ENCODE peak calls at places on chromosomes 1 and 21, in ten cellular contexts. X is colonic mucosa; Q is cardiac fibroblast; S is iris pigment epithelial cell; Y is CD8-positive, alpha-beta memory T cell; P is AG09309; E is memory B cell; T is activated T-cell treated with anti-CD3 and anti-CD28 coated beads, Interleukin-2, amount 50 U/mL, for 4 hours; L is neural progenitor cell; B is nucleus accumbens. G is an unnamed sample.

GRCh38 chr21:15139881-15140280 is 75.1 kb upstream of the NRIP1 start:
- DNase-seq in X (no peak), Q (no peak), S (no peak), Y (no peak), P (no peak), E (no peak), T (no peak), L (no peak), B (no peak), G (no peak)

GRCh38 chr1:54845772-54846171 is 41.2 kb downstream of the DHCR24 start:
- DNase-seq in X (no peak), Q (no peak), S (no peak), Y (no peak), P (no peak), E (no peak), T (no peak), L (no peak), B (no peak), G (no peak)

GRCh38 chr21:44377201-44377921 is 23.9 kb downstream of the TRPM2 start:
- DNase-seq in X (no peak), Q (no peak), S (no peak), Y (no peak), P (no peak), E (no peak), T (no peak), L (peak; percentile 51), B (no peak), G (peak; percentile 55)

GRCh38 chr1:230669543-230669942 is 27.3 kb downstream of the COG2 start:
- DNase-seq in X (no peak), Q (no peak), S (no peak), Y (no peak), P (no peak), E (no peak), T (no peak), L (no peak), B (no peak), G (no peak)

GRCh38 chr1:229171934-229172333 is 99.0 kb upstream of the RAB4A start:
- DNase-seq in X (peak; percentile 83), Q (no peak), S (no peak), Y (no peak), P (no peak), E (no peak), T (no peak), L (no peak), B (no peak), G (no peak)

GRCh38 chr1:156502749-156503671 is 2.4 kb upstream of the MEF2D start:
- DNase-seq in X (peak; percentile 80), Q (peak; percentile 97), S (peak; percentile 92), Y (no peak), P (peak; percentile 86), E (no peak), T (no peak), L (no peak), B (peak; percentile 48), G (peak; percentile 84)

GRCh38 chr1:204361341-204361771 is 1.6 kb upstream of the PLEKHA6 start:
- DNase-seq in X (no peak), Q (no peak), S (no peak), Y (no peak), P (no peak), E (no peak), T (no peak), L (no peak), B (no peak), G (no peak)

GRCh38 chr1:19400189-19400588 is 85.2 kb downstream of the CAPZB start:
- DNase-seq in X (no peak), Q (peak; percentile 21), S (no peak), Y (no peak), P (no peak), E (no peak), T (no peak), L (no peak), B (no peak), G (no peak)

GRCh38 chr1:24903955-24904730 is 25.9 kb downstream of the RUNX3 start:
- DNase-seq in X (no peak), Q (no peak), S (no peak), Y (no peak), P (no peak), E (no peak), T (no peak), L (no peak), B (no peak), G (no peak)

GRCh38 chr21:45405271-45405818 is 380 bp downstream of the COL18A1 start:
- DNase-seq in X (no peak), Q (peak; percentile 64), S (peak; percentile 49), Y (no peak), P (no peak), E (peak; percentile 17), T (no peak), L (peak; percentile 57), B (no peak), G (no peak)

GRCh38 chr1:179816196-179816960 is 61.2 kb downstream of the TOR1AIP2 start:
- DNase-seq in X (no peak), Q (peak; percentile 53), S (peak; percentile 35), Y (no peak), P (no peak), E (no peak), T (no peak), L (no peak), B (no peak), G (no peak)

GRCh38 chr1:117638141-117638540 is 32.3 kb downstream of the TENT5C start:
- DNase-seq in X (no peak), Q (no peak), S (no peak), Y (no peak), P (no peak), E (no peak), T (no peak), L (no peak), B (no peak), G (no peak)

GRCh38 chr21:25967566-25968438 is 202.8 kb downstream of the APP start:
- DNase-seq in X (no peak), Q (peak; percentile 49), S (peak; percentile 66), Y (no peak), P (no peak), E (peak; percentile 12), T (no peak), L (no peak), B (no peak), G (no peak)

GRCh38 chr21:46113497-46114176 is 15.7 kb downstream of the COL6A2 start:
- DNase-seq in X (no peak), Q (no peak), S (no peak), Y (no peak), P (no peak), E (no peak), T (no peak), L (no peak), B (no peak), G (no peak)

GRCh38 chr21:21064353-21064752 is 66.1 kb downstream of the NCAM2 start:
- DNase-seq in X (no peak), Q (no peak), S (no peak), Y (no peak), P (no peak), E (no peak), T (no peak), L (no peak), B (no peak), G (no peak)

GRCh38 chr1:227521782-227522181 is 41.6 kb upstream of the ZNF678 start:
- DNase-seq in X (no peak), Q (no peak), S (no peak), Y (no peak), P (no peak), E (no peak), T (no peak), L (no peak), B (no peak), G (no peak)

GRCh38 chr1:45934947-45935346 is 131.5 kb downstream of the MAST2 start:
- DNase-seq in X (no peak), Q (no peak), S (no peak), Y (no peak), P (no peak), E (no peak), T (no peak), L (no peak), B (no peak), G (no peak)

GRCh38 chr21:28485301-28486022 is 507.2 kb downstream of the LTN1 start:
- DNase-seq in X (no peak), Q (peak; percentile 58), S (peak; percentile 60), Y (no peak), P (peak; percentile 68), E (no peak), T (no peak), L (no peak), B (no peak), G (no peak)

GRCh38 chr1:1085911-1086841 is 12.1 kb upstream of the RNF223 start:
- DNase-seq in X (no peak), Q (no peak), S (no peak), Y (no peak), P (no peak), E (no peak), T (no peak), L (no peak), B (no peak), G (no peak)

G was measured in WTC11.